ENCODE peak calls at places on chromosomes 6 and 20, in six cellular contexts. E is A549, F is NB4, A is GM12878, R is K562, K is HepG2. M is an unnamed sample.

GRCh38 chr6:109454483-109455160 is 950 bp downstream of the MICAL1 start:
- DNase-seq in E (no peak), F (peak; percentile 93), A (peak; percentile 48), R (no peak), K (no peak), M (no peak)

GRCh38 chr20:63624486-63624885 is 2.4 kb downstream of the GMEB2 start:
- DNase-seq in E (no peak), F (peak; percentile 88), A (no peak), R (no peak), K (peak; percentile 80), M (no peak)

GRCh38 chr20:64114356-64114971 is 7.1 kb upstream of the NPBWR2 start:
- DNase-seq in E (no peak), F (no peak), A (no peak), R (no peak), K (no peak), M (no peak)

GRCh38 chr6:72621243-72622093 is at the start of gene KCNQ5:
- DNase-seq in E (peak; percentile 24), F (peak; percentile 76), A (no peak), R (peak; percentile 32), K (no peak), M (no peak)

GRCh38 chr6:107813555-107814194 is 10.4 kb downstream of the SCML4 start:
- DNase-seq in E (no peak), F (no peak), A (no peak), R (no peak), K (no peak), M (no peak)

GRCh38 chr20:43778375-43778774 is 51.6 kb upstream of the GTSF1L start:
- DNase-seq in E (no peak), F (peak; percentile 23), A (no peak), R (no peak), K (no peak), M (no peak)

GRCh38 chr20:33287884-33288283 is 4.9 kb downstream of the BPIFB1 start:
- DNase-seq in E (no peak), F (no peak), A (no peak), R (no peak), K (no peak), M (no peak)

GRCh38 chr6:150874184-150874583 is 8.7 kb downstream of the MTHFD1L start:
- DNase-seq in E (no peak), F (no peak), A (no peak), R (no peak), K (no peak), M (no peak)

GRCh38 chr6:7629321-7629720 is 39.3 kb downstream of the SNRNP48 start:
- DNase-seq in E (no peak), F (no peak), A (no peak), R (no peak), K (no peak), M (no peak)

GRCh38 chr6:109442393-109442924 is 1.9 kb downstream of the SMPD2 start:
- DNase-seq in E (no peak), F (no peak), A (no peak), R (no peak), K (no peak), M (no peak)

GRCh38 chr6:89500486-89501020 is 67.6 kb downstream of the ANKRD6 start:
- DNase-seq in E (no peak), F (no peak), A (no peak), R (no peak), K (no peak), M (no peak)

DNA sequence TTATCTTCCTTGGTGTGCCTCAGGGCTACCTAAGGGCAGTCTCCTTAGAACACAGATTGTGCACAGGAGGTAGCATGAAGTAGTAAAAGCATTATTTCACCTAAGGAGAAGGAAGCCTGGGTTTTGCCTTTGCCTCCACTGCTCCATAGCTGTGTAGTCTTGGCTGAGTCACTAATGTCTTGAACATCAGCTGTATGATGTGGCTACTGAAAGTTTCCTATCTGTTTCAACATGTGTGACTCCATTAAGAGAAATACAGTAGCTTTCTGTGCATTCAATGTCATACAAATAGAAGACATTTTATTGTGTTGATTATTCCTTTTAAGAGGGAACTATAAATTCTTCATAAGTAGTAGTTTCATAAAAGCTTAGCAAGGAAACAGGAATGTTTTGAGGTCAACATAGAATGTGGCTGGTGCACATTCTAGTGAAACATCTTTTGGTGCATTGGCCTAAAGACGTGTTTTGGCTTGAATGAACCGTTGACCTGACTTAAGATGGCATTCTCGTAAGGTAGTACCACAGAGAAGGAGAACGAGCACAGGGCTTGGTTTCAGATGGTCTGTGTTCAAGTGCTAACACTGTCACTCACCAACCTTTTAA is 70.6 kb downstream of the CTNNBL1 start:
- DNase-seq in E (no peak), F (no peak), A (no peak), R (no peak), K (no peak), M (no peak)
- TF ChIP-seq MYC in E (no peak), F (no peak), A (no peak), R (no peak), K (no peak), M (no peak)

DNA sequence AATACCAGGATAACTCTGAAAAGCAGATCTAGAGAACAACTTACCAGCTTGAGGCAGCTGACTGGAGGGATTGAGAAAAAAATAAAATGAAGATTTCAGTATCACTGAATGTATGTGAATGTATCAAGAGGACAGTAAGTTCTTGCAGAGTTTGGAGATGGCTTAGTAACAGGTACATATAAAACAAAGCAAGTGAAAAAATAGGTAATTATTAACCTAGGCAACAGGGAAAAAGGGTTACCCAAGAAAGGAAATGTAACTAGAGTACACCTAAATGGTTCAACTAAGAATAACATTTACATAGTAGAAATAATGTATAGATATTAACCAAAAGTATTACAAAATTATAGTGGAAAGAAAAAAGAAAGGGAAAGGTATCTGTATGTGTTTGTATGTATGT is 67.3 kb downstream of the NRSN1 start:
- DNase-seq in E (no peak), F (no peak), A (no peak), R (no peak), K (peak; percentile 53), M (no peak)
- TF ChIP-seq MYC in E (no peak), F (no peak), A (no peak), R (no peak), K (no peak), M (no peak)

DNA sequence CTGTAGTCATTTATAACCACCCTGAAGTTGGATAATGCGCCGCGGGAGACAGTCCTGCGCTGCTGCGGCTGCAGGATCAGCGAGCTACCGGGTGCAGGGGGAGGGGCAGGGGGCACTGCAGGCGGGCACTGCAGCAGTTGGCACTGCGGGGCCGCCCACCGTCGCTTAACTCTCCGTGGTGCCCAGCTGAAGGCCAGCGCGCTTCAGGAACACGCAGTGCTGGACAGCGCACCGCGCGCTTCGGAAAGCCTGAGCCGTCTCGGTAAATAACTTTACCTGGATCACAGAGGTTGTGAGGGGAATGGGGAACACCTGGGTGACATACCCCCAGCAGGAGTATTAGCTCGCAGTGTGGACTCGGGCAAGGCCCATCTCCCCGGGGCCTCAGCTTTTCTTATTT is 12.4 kb upstream of the LRFN2 start:
- DNase-seq in E (no peak), F (no peak), A (no peak), R (no peak), K (no peak), M (no peak)
- TF ChIP-seq MYC in E (no peak), F (no peak), A (no peak), R (no peak), K (no peak), M (no peak)

DNA sequence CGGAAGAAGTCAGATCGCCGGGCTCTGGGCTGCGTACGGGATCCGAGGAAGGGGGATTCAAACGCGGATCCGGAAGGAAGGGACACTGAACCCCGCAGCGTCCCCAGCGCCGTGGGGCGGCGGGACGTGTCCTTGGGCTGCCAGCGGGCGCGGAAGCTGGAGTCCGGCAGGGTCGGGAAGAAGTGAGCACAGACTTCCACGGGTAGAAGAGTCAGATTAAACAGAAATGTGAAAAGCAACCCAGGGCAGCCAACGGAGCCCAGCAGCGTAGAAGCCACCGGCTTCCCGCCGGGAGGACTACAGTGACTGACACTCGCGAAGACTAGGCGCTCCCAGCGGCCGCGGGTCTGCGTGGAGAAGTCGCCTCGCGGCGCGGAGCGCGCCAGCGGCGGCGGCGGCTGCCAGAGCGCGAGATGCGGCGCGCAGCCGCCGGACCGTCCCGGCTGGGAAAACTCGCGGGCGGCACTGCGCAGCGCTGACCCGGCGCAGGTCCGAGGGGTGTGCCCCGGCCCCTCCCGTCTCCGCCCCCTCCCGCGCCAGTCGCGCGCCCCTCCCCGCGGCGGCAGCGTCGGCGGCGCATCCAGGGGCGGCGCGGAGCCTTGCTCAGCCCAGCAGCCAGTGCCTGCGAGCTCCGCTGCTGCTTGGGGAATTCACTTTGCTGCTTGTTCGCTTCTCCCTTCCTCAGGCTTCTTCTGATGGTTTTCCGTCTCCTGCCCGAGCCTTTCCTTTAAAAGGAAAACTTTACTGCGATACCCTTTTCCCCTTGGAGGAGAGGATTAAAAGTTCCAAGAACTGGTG is at the start of gene SAMD5:
- DNase-seq in E (peak; percentile 36), F (no peak), A (no peak), R (peak; percentile 91), K (peak; percentile 4), M (peak; percentile 82)
- TF ChIP-seq MYC in E (no peak), F (no peak), A (no peak), R (no peak), K (no peak), M (no peak)

GRCh38 chr6:36323062-36323461 is 13.6 kb downstream of the BNIP5 start:
- DNase-seq in E (no peak), F (peak; percentile 64), A (no peak), R (no peak), K (no peak), M (no peak)
- TF ChIP-seq MYC in E (no peak), F (no peak), A (no peak), R (no peak), K (no peak), M (no peak)

M was measured in endothelial cell of umbilical vein.